ENCODE peak calls at places on chromosome 14, in five cellular contexts. P, F, O, K and N are unnamed samples.

GRCh38 chr14:56474419-56475022 is 105.1 kb upstream of the TMEM260 start:
- DNase-seq in P (peak; percentile 27), F (no peak), O (no peak), K (no peak), N (no peak)

GRCh38 chr14:95489163-95489887 is 27.1 kb downstream of the SYNE3 start:
- DNase-seq in P (no peak), F (no peak), O (no peak), K (no peak), N (no peak)

GRCh38 chr14:99589031-99589441 is 15.0 kb downstream of the CCDC85C start:
- DNase-seq in P (no peak), F (no peak), O (no peak), K (no peak), N (peak; percentile 73)

GRCh38 chr14:91418387-91419043 is 895 bp upstream of the CCDC88C start:
- DNase-seq in P (peak; percentile 44), F (peak; percentile 88), O (peak; percentile 77), K (no peak), N (peak; percentile 92)

GRCh38 chr14:69259531-69260245 is at the start of gene GALNT16:
- DNase-seq in P (peak; percentile 59), F (peak; percentile 67), O (no peak), K (no peak), N (peak; percentile 94)

GRCh38 chr14:73740921-73741326 is 26.7 kb upstream of the PNMA1 start:
- DNase-seq in P (no peak), F (peak; percentile 73), O (no peak), K (peak; percentile 60), N (peak; percentile 80)

GRCh38 chr14:38964630-38965029 is 138.4 kb downstream of the SEC23A start:
- DNase-seq in P (peak; percentile 9), F (no peak), O (no peak), K (peak; percentile 10), N (no peak)

GRCh38 chr14:96139879-96140278 is 64.8 kb upstream of the BDKRB2 start:
- DNase-seq in P (peak; percentile 50), F (no peak), O (no peak), K (peak; percentile 87), N (peak; percentile 41)

GRCh38 chr14:102197317-102197850 is 57.7 kb downstream of the WDR20 start:
- DNase-seq in P (no peak), F (no peak), O (no peak), K (no peak), N (no peak)

GRCh38 chr14:19974844-19975243 is 547 bp upstream of the OR4K15 start:
- DNase-seq in P (no peak), F (no peak), O (peak; percentile 16), K (no peak), N (no peak)

GRCh38 chr14:70698288-70698687 is 56.6 kb downstream of the TTC9 start:
- DNase-seq in P (peak; percentile 52), F (no peak), O (no peak), K (peak; percentile 11), N (peak; percentile 85)

GRCh38 chr14:42428996-42429395 is 822.3 kb downstream of the LRFN5 start:
- DNase-seq in P (no peak), F (no peak), O (no peak), K (no peak), N (no peak)

GRCh38 chr14:104980601-104981531 is 2.7 kb upstream of the AHNAK2 start:
- DNase-seq in P (no peak), F (peak; percentile 59), O (no peak), K (no peak), N (peak; percentile 77)

GRCh38 chr14:55451398-55451797 is 11.0 kb upstream of the TBPL2 start:
- DNase-seq in P (no peak), F (no peak), O (no peak), K (no peak), N (no peak)

GRCh38 chr14:91872011-91872476 is 4.7 kb upstream of the TC2N start:
- DNase-seq in P (no peak), F (no peak), O (no peak), K (peak; percentile 22), N (no peak)

GRCh38 chr14:63297387-63297786 is 21.3 kb downstream of the GPHB5 start:
- DNase-seq in P (no peak), F (no peak), O (no peak), K (no peak), N (no peak)

GRCh38 chr14:75566321-75566720 is 12.1 kb upstream of the FLVCR2 start:
- DNase-seq in P (no peak), F (no peak), O (peak; percentile 51), K (no peak), N (no peak)

GRCh38 chr14:29458547-29458946 is 469.1 kb downstream of the PRKD1 start:
- DNase-seq in P (no peak), F (no peak), O (no peak), K (no peak), N (no peak)